ENCODE peak calls at places on chromosome 20, in nine cellular contexts. C is suprapubic skin; F is tibial nerve; S is CD8-positive, alpha-beta T cell; J is cardiac muscle cell; Q is GM12878; R is hepatocyte; V is H1; W is lower lobe of right lung. H is an unnamed sample.

GRCh38 chr20:12882832-12883506 is 125.8 kb upstream of the SPTLC3 start:
- DNase-seq in R (peak; percentile 28), F (no peak), C (no peak), V (no peak), J (no peak), S (no peak), Q (no peak), W (no peak), H (no peak)

GRCh38 chr20:8414611-8415274 is 282.7 kb downstream of the PLCB1 start:
- DNase-seq in Q (peak; percentile 61), J (no peak), R (no peak), V (no peak), S (no peak), C (no peak), W (no peak), F (no peak), H (no peak)

GRCh38 chr20:10255846-10256245 is 37.2 kb downstream of the SNAP25 start:
- DNase-seq in V (no peak), W (no peak), R (no peak), C (no peak), Q (no peak), S (no peak), J (no peak), F (no peak), H (no peak)

GRCh38 chr20:49181265-49181877 is 6.8 kb downstream of the STAU1 start:
- DNase-seq in S (no peak), J (no peak), R (no peak), Q (no peak), F (no peak), V (no peak), W (no peak), C (no peak), H (no peak)

GRCh38 chr20:32206383-32207210 is 946 bp downstream of the PLAGL2 start:
- DNase-seq in W (no peak), S (no peak), V (no peak), J (no peak), R (peak; percentile 35), C (no peak), F (no peak), Q (no peak), H (no peak)

GRCh38 chr20:1185316-1185741 is 548 bp upstream of the TMEM74B start:
- DNase-seq in V (no peak), W (no peak), J (peak; percentile 51), S (no peak), R (peak; percentile 47), F (no peak), Q (no peak), C (no peak), H (no peak)

GRCh38 chr20:41889871-41890224 is 271.7 kb upstream of the CHD6 start:
- DNase-seq in C (no peak), W (no peak), F (no peak), Q (no peak), S (no peak), V (no peak), R (no peak), J (no peak), H (no peak)

GRCh38 chr20:36833275-36834020 is 42.5 kb upstream of the TLDC2 start:
- DNase-seq in V (no peak), Q (no peak), S (no peak), R (peak; percentile 65), F (no peak), J (no peak), C (no peak), W (no peak), H (no peak)

GRCh38 chr20:8757146-8757545 is 311.7 kb upstream of the PLCB4 start:
- DNase-seq in F (no peak), R (no peak), J (no peak), C (no peak), W (no peak), Q (no peak), S (no peak), V (no peak), H (no peak)

GRCh38 chr20:1661542-1662299 is 4.1 kb upstream of the SIRPG start:
- DNase-seq in Q (no peak), W (no peak), F (no peak), S (no peak), C (no peak), V (no peak), R (no peak), J (no peak), H (no peak)

GRCh38 chr20:13322621-13323020 is 101.5 kb downstream of the ISM1 start:
- DNase-seq in V (no peak), R (no peak), Q (no peak), C (no peak), W (no peak), S (no peak), F (no peak), J (peak; percentile 55), H (no peak)

GRCh38 chr20:20003088-20003954 is 13.8 kb upstream of the NAA20 start:
- DNase-seq in S (no peak), R (no peak), W (no peak), V (no peak), C (no peak), Q (no peak), J (no peak), F (peak; percentile 69), H (no peak)

GRCh38 chr20:25205277-25206062 is 10.0 kb downstream of the ENTPD6 start:
- DNase-seq in S (no peak), Q (no peak), C (no peak), V (no peak), W (no peak), F (no peak), J (no peak), R (no peak), H (no peak)

GRCh38 chr20:9110365-9110764 is 41.5 kb downstream of the PLCB4 start:
- DNase-seq in C (no peak), W (no peak), F (no peak), R (no peak), J (no peak), S (no peak), Q (no peak), V (no peak), H (no peak)

GRCh38 chr20:36344517-36345132 is 38.5 kb downstream of the DLGAP4 start:
- DNase-seq in W (no peak), S (no peak), C (no peak), R (peak; percentile 85), J (peak; percentile 93), V (peak; percentile 92), Q (no peak), F (peak; percentile 21), H (no peak)

DNA sequence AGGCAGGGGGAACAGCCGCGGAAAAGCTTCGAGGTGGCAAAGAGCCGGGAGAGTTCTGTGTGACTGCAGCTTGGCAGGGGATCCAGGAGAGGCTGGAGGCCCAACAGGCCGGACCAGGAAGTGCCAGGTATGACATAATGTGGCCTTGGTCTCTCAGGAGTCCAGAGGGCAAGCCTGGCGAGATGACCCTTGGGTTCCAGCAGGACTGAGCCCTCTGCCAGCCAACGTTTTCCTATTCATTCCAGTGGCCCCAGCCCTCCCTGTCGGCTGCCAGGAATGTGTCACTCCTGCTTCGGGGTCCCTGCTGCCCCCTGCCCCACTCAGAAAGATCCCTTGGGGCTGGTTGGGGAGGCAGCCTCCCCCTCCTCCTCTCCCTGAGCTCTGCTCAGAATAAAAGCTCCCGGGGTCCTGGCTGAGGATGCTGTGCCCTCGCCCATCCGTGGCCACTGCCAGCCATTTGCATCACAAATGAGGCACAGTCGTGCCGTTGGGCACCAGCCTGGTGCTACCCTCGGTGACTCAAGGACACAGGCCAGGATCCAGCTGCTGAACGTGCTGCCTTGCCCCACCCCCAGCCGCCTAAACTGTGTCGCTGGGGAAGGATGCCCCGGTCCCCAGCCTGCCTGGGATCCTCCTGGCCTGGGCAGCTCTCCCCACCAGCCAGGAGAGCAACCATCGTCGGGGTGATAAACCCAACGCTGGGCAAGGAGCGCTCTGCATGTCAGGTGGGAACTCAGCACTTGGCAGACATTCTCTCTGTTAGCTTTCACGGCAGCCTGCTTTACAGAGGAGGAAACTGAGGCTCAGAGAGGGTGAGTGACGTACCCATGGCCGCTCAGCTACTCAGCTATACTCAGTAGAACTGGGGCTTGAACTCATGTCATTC is 37.7 kb downstream of the RBM38 start:
- DNase-seq in J (no peak), Q (no peak), S (no peak), F (no peak), W (peak; percentile 38), C (no peak), V (no peak), R (no peak), H (no peak)
- H3K4me3 ChIP-seq in J (no peak overlapping the region), Q (no peak overlapping the region), S (no peak overlapping the region), F (no peak overlapping the region), W (no peak overlapping the region), C (no peak overlapping the region), V (no peak overlapping the region), R (no peak overlapping the region), H (no peak overlapping the region)

DNA sequence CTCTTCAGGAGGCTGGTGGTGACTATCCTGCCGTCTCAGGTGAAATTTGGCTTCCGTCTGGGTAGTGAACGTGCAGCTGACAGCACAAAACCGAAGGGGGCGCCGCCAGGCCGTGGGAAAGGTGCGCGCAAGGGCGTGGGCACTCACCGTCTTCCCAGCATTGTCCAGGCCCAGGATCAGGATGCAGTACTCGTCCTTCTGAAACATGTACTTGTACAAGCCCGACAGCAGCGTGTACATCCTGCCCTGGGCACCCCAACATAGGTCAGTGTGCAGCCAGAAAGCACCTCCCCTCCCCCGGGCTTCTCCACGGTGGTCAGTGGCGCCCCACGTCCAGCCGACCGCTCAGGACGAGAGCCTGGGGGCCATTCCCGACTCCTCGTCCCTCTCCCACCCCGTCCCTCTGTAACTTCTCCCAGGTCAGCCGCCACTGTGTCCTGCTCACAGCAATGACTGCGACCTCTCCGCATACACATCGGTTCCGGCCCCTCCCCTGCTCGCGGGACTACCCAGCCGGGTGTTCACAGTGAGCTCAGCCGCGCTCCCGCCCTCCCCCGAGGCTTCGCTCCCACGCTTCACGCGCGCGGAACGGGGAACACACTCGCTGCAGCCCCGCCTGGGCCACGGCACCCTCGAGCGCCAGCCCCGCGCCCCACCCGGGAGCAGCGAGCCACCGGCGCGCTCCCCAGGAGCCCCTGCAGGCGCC is 771 bp downstream of the ARFRP1 start:
- DNase-seq in V (peak; percentile 67), S (no peak), J (peak; percentile 40), R (peak; percentile 72), W (peak; percentile 70), C (peak; percentile 80), F (no peak), Q (no peak), H (no peak)
- TF ChIP-seq CTCF in V (peak; percentile 72), S (peak; percentile 76), J (peak; percentile 31), R (peak; percentile 47), W (peak; percentile 16), C (no peak), F (no peak), Q (peak; percentile 91), H (peak; percentile 46)

DNA sequence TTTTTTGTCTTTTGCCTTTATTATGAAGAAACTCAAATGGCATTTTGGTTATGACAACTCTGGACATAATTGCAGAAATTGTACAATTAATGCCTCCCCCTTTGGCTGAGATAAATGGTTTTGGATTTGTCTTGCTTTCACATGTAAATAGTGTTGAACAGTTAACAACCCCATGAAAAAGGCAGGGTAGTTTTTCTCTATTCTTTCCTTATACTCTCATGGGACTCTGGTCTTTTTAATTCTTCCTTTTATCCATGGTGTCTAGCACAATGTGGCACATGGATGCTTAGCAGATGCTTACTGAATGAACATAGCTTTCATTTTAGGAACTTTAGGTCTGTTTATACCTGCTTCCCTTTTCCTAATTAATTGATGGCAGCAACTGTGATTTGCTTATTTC is 75.6 kb downstream of the NCOA3 start:
- DNase-seq in R (no peak), W (no peak), S (no peak), Q (no peak), F (no peak), V (no peak), J (no peak), C (no peak), H (no peak)
- H3K4me1 ChIP-seq in R (peaks cover 30% of the 10 kb centered on the region), W (peaks cover 69% of the 10 kb centered on the region), S (peaks cover 33% of the 10 kb centered on the region), Q (peaks cover 52% of the 10 kb centered on the region), F (peaks cover 47% of the 10 kb centered on the region), V (peaks cover 16% of the 10 kb centered on the region), J (peaks cover 39% of the 10 kb centered on the region), C (peaks cover 48% of the 10 kb centered on the region), H (peaks cover 89% of the 10 kb centered on the region)

GRCh38 chr20:14334306-14334930 is 3.0 kb downstream of the FLRT3 start:
- DNase-seq in W (no peak), J (peak; percentile 75), S (no peak), R (peak; percentile 86), V (no peak), C (no peak), Q (no peak), F (peak; percentile 31), H (no peak)
- H3K4me3 ChIP-seq in W (peak overlapping the region; percentile 53), J (peak overlapping the region; percentile 43), S (no peak overlapping the region), R (peak overlapping the region; percentile 50), V (no peak overlapping the region), C (peak overlapping the region; percentile 52), Q (no peak overlapping the region), F (peak overlapping the region; percentile 17), H (peak overlapping the region; percentile 62)